ENCODE peak calls at places on chromosomes 4 and X, in ten cellular contexts. One of them, this sample, is unnamed.

GRCh38 chr4:71266090-71266794 is 72.6 kb upstream of the SLC4A4 start:
- DNase-seq in lower leg skin: no peak
- DNase-seq in neural crest cell: no peak
- DNase-seq in BJ: peak; percentile 70
- DNase-seq in tibial nerve: no peak
- DNase-seq in H9: no peak
- DNase-seq in Peyer's patch: no peak
- DNase-seq in omental fat pad: no peak
- DNase-seq in RWPE1: no peak
- DNase-seq in GM12865: peak; percentile 35
- DNase-seq in this sample: no peak

GRCh38 chr4:79831119-79831528 is 241.9 kb downstream of the ANTXR2 start:
- DNase-seq in lower leg skin: no peak
- DNase-seq in neural crest cell: no peak
- DNase-seq in BJ: no peak
- DNase-seq in tibial nerve: no peak
- DNase-seq in H9: no peak
- DNase-seq in Peyer's patch: no peak
- DNase-seq in omental fat pad: no peak
- DNase-seq in RWPE1: no peak
- DNase-seq in GM12865: no peak
- DNase-seq in this sample: no peak

GRCh38 chr4:144754562-144755410 is 108.8 kb downstream of the HHIP start:
- DNase-seq in lower leg skin: no peak
- DNase-seq in neural crest cell: no peak
- DNase-seq in BJ: no peak
- DNase-seq in tibial nerve: no peak
- DNase-seq in H9: peak; percentile 34
- DNase-seq in Peyer's patch: no peak
- DNase-seq in omental fat pad: no peak
- DNase-seq in RWPE1: no peak
- DNase-seq in GM12865: no peak
- DNase-seq in this sample: no peak

GRCh38 chr4:1260418-1261106 is 11.6 kb upstream of the CTBP1 start:
- DNase-seq in lower leg skin: peak; percentile 54
- DNase-seq in neural crest cell: no peak
- DNase-seq in BJ: no peak
- DNase-seq in tibial nerve: no peak
- DNase-seq in H9: no peak
- DNase-seq in Peyer's patch: no peak
- DNase-seq in omental fat pad: no peak
- DNase-seq in RWPE1: no peak
- DNase-seq in GM12865: no peak
- DNase-seq in this sample: peak; percentile 83

GRCh38 chrX:11886745-11887144 is 128.7 kb downstream of the MSL3 start:
- DNase-seq in lower leg skin: no peak
- DNase-seq in neural crest cell: no peak
- DNase-seq in BJ: no peak
- DNase-seq in tibial nerve: no peak
- DNase-seq in H9: no peak
- DNase-seq in Peyer's patch: no peak
- DNase-seq in omental fat pad: no peak
- DNase-seq in RWPE1: peak; percentile 59
- DNase-seq in GM12865: no peak
- DNase-seq in this sample: no peak

GRCh38 chr4:90127706-90128345 is 632 bp downstream of the CCSER1 start:
- DNase-seq in lower leg skin: no peak
- DNase-seq in neural crest cell: no peak
- DNase-seq in BJ: no peak
- DNase-seq in tibial nerve: no peak
- DNase-seq in H9: no peak
- DNase-seq in Peyer's patch: no peak
- DNase-seq in omental fat pad: no peak
- DNase-seq in RWPE1: no peak
- DNase-seq in GM12865: peak; percentile 21
- DNase-seq in this sample: no peak

GRCh38 chr4:25888781-25889180 is 25.2 kb upstream of the SMIM20 start:
- DNase-seq in lower leg skin: no peak
- DNase-seq in neural crest cell: no peak
- DNase-seq in BJ: no peak
- DNase-seq in tibial nerve: no peak
- DNase-seq in H9: no peak
- DNase-seq in Peyer's patch: no peak
- DNase-seq in omental fat pad: no peak
- DNase-seq in RWPE1: no peak
- DNase-seq in GM12865: no peak
- DNase-seq in this sample: no peak

GRCh38 chr4:143581331-143581961 is 67.9 kb downstream of the SMARCA5 start:
- DNase-seq in lower leg skin: no peak
- DNase-seq in neural crest cell: no peak
- DNase-seq in BJ: no peak
- DNase-seq in tibial nerve: no peak
- DNase-seq in H9: peak; percentile 68
- DNase-seq in Peyer's patch: no peak
- DNase-seq in omental fat pad: no peak
- DNase-seq in RWPE1: no peak
- DNase-seq in GM12865: no peak
- DNase-seq in this sample: no peak

GRCh38 chrX:71181558-71181909 is 36.9 kb downstream of the NLGN3 start:
- DNase-seq in lower leg skin: no peak
- DNase-seq in neural crest cell: no peak
- DNase-seq in BJ: no peak
- DNase-seq in tibial nerve: no peak
- DNase-seq in H9: peak; percentile 34
- DNase-seq in Peyer's patch: peak; percentile 40
- DNase-seq in omental fat pad: no peak
- DNase-seq in RWPE1: no peak
- DNase-seq in GM12865: peak; percentile 87
- DNase-seq in this sample: no peak

GRCh38 chr4:29711226-29711625 is 1008.9 kb upstream of the PCDH7 start:
- DNase-seq in lower leg skin: no peak
- DNase-seq in neural crest cell: no peak
- DNase-seq in BJ: peak; percentile 1
- DNase-seq in tibial nerve: no peak
- DNase-seq in H9: no peak
- DNase-seq in Peyer's patch: no peak
- DNase-seq in omental fat pad: no peak
- DNase-seq in RWPE1: no peak
- DNase-seq in GM12865: no peak
- DNase-seq in this sample: no peak

GRCh38 chr4:61517144-61517543 is 317.0 kb downstream of the ADGRL3 start:
- DNase-seq in lower leg skin: no peak
- DNase-seq in neural crest cell: peak; percentile 27
- DNase-seq in BJ: no peak
- DNase-seq in tibial nerve: no peak
- DNase-seq in H9: peak; percentile 90
- DNase-seq in Peyer's patch: no peak
- DNase-seq in omental fat pad: no peak
- DNase-seq in RWPE1: no peak
- DNase-seq in GM12865: no peak
- DNase-seq in this sample: no peak

GRCh38 chr4:138308421-138308820 is 66.3 kb upstream of the SLC7A11 start:
- DNase-seq in lower leg skin: no peak
- DNase-seq in neural crest cell: no peak
- DNase-seq in BJ: peak; percentile 61
- DNase-seq in tibial nerve: no peak
- DNase-seq in H9: no peak
- DNase-seq in Peyer's patch: no peak
- DNase-seq in omental fat pad: no peak
- DNase-seq in RWPE1: peak; percentile 80
- DNase-seq in GM12865: no peak
- DNase-seq in this sample: no peak

GRCh38 chrX:3711331-3711917 is 2.0 kb downstream of the PRKX start:
- DNase-seq in lower leg skin: no peak
- DNase-seq in neural crest cell: no peak
- DNase-seq in BJ: no peak
- DNase-seq in tibial nerve: no peak
- DNase-seq in H9: no peak
- DNase-seq in Peyer's patch: peak; percentile 52
- DNase-seq in omental fat pad: no peak
- DNase-seq in RWPE1: no peak
- DNase-seq in GM12865: peak; percentile 32
- DNase-seq in this sample: no peak

GRCh38 chr4:8274772-8275241 is 5.3 kb downstream of the HTRA3 start:
- DNase-seq in lower leg skin: peak; percentile 97
- DNase-seq in neural crest cell: peak; percentile 30
- DNase-seq in BJ: peak; percentile 77
- DNase-seq in tibial nerve: peak; percentile 82
- DNase-seq in H9: no peak
- DNase-seq in Peyer's patch: peak; percentile 28
- DNase-seq in omental fat pad: no peak
- DNase-seq in RWPE1: no peak
- DNase-seq in GM12865: no peak
- DNase-seq in this sample: peak; percentile 93

GRCh38 chrX:72540318-72540717 is 32.3 kb downstream of the HDAC8 start:
- DNase-seq in lower leg skin: no peak
- DNase-seq in neural crest cell: no peak
- DNase-seq in BJ: peak; percentile 1
- DNase-seq in tibial nerve: no peak
- DNase-seq in H9: no peak
- DNase-seq in Peyer's patch: no peak
- DNase-seq in omental fat pad: no peak
- DNase-seq in RWPE1: peak; percentile 1
- DNase-seq in GM12865: peak; percentile 3
- DNase-seq in this sample: no peak

GRCh38 chrX:72545990-72546389 is 26.7 kb downstream of the HDAC8 start:
- DNase-seq in lower leg skin: no peak
- DNase-seq in neural crest cell: no peak
- DNase-seq in BJ: no peak
- DNase-seq in tibial nerve: no peak
- DNase-seq in H9: no peak
- DNase-seq in Peyer's patch: no peak
- DNase-seq in omental fat pad: no peak
- DNase-seq in RWPE1: no peak
- DNase-seq in GM12865: no peak
- DNase-seq in this sample: no peak
- TF ChIP-seq CTCF in lower leg skin: no peak
- TF ChIP-seq CTCF in neural crest cell: no peak
- TF ChIP-seq CTCF in BJ: no peak
- TF ChIP-seq CTCF in tibial nerve: no peak
- TF ChIP-seq CTCF in H9: peak; percentile 29
- TF ChIP-seq CTCF in Peyer's patch: peak; percentile 29
- TF ChIP-seq CTCF in omental fat pad: no peak
- TF ChIP-seq CTCF in RWPE1: no peak
- TF ChIP-seq CTCF in GM12865: no peak
- TF ChIP-seq CTCF in this sample: no peak

DNA sequence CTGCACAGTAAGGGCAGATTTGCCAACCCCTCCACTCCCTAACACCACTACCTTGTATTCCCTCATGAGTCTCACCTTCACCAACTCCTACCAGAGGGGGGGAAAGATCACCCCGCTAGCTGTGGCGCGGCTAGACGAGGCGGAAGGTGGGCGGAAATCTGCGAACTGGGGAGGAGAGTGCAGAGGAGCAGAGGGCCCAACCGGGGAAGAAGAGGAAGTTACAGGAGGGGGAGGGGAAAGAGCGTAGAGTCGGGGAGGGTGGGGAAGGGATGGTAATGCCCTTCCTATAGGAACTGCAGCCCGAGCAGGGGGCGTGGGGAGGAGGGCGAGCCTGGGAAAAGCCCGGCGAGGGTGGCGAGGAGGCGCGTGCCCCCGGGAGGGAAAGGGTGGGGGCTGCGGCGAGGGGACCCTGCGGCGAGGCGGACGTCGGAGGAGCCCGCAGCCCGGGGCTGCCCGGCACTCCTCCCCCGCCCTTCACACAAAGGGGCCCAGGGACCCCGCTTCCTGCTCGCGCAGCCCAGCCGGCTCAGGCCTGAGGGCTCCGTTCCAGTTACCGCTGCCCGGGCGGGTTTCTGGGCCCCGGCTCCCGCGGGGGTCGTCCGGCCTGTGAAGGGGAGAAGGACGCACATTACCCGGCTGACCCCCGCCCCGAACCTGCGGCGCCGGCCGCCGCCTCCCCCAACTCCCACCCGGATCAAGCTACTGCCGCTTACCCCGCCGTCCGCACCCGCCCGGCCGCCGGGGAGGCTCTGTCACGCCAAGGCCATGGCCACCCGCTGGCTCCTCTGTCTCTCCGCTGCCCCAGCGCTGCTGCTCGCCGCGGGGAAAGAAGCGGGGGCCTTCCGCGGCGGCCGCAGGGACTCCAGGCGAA is 1.8 kb downstream of the RAP2C start:
- DNase-seq in lower leg skin: peak; percentile 91
- DNase-seq in neural crest cell: peak; percentile 71
- DNase-seq in BJ: no peak
- DNase-seq in tibial nerve: peak; percentile 17
- DNase-seq in H9: peak; percentile 78
- DNase-seq in Peyer's patch: peak; percentile 78
- DNase-seq in omental fat pad: no peak
- DNase-seq in RWPE1: peak; percentile 79
- DNase-seq in GM12865: peak; percentile 87
- DNase-seq in this sample: peak; percentile 89
- TF ChIP-seq CTCF in lower leg skin: no peak
- TF ChIP-seq CTCF in neural crest cell: no peak
- TF ChIP-seq CTCF in BJ: no peak
- TF ChIP-seq CTCF in tibial nerve: no peak
- TF ChIP-seq CTCF in H9: no peak
- TF ChIP-seq CTCF in Peyer's patch: no peak
- TF ChIP-seq CTCF in omental fat pad: no peak
- TF ChIP-seq CTCF in RWPE1: no peak
- TF ChIP-seq CTCF in GM12865: no peak
- TF ChIP-seq CTCF in this sample: no peak

DNA sequence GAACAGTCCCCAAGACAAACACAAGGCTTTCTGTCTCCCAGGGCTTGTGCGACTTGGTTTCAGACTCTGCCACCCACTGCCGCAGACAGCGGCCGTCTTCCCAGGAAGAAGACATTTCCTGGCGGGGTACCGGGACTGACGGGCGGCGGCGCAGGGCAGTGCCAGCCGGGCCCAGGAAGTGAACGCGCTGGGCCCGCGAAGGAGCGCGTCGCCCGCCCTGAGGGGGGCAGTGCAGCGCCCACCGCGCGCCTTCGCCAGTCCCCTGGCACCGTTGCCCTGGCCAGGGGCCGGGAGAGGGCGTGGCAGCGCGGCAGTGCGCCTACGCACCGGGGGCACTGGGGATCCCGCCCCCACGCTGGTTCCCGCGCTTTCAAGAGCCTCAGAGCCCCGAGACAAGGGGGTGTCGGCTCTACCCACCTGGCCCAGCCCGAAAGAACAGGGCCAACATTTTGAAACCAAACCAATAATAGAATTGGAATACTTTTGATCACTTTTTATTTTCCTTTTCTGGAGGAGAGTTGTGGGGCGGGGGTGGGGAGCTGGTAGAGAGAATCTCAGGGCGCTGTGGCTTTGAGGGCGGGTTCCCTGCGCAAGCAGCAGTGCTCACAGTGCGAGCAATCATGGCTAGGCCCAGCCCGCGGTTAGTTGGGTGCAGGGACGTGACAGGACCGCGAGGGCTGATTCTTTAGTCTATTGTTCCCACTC is 23.6 kb upstream of the APLN start:
- DNase-seq in lower leg skin: no peak
- DNase-seq in neural crest cell: no peak
- DNase-seq in BJ: no peak
- DNase-seq in tibial nerve: no peak
- DNase-seq in H9: no peak
- DNase-seq in Peyer's patch: peak; percentile 45
- DNase-seq in omental fat pad: no peak
- DNase-seq in RWPE1: no peak
- DNase-seq in GM12865: peak; percentile 39
- DNase-seq in this sample: peak; percentile 69
- TF ChIP-seq CTCF in lower leg skin: no peak
- TF ChIP-seq CTCF in neural crest cell: no peak
- TF ChIP-seq CTCF in BJ: peak; percentile 11
- TF ChIP-seq CTCF in tibial nerve: no peak
- TF ChIP-seq CTCF in H9: peak; percentile 22
- TF ChIP-seq CTCF in Peyer's patch: peak; percentile 24
- TF ChIP-seq CTCF in omental fat pad: no peak
- TF ChIP-seq CTCF in RWPE1: peak; percentile 45
- TF ChIP-seq CTCF in GM12865: peak; percentile 22
- TF ChIP-seq CTCF in this sample: no peak

GRCh38 chr4:55635760-55636621 is at the start of gene NMU:
- DNase-seq in lower leg skin: peak; percentile 86
- DNase-seq in neural crest cell: peak; percentile 23
- DNase-seq in BJ: no peak
- DNase-seq in tibial nerve: no peak
- DNase-seq in H9: peak; percentile 65
- DNase-seq in Peyer's patch: no peak
- DNase-seq in omental fat pad: no peak
- DNase-seq in RWPE1: peak; percentile 56
- DNase-seq in GM12865: peak; percentile 60
- DNase-seq in this sample: no peak
- TF ChIP-seq CTCF in lower leg skin: no peak
- TF ChIP-seq CTCF in neural crest cell: peak; percentile 11
- TF ChIP-seq CTCF in BJ: no peak
- TF ChIP-seq CTCF in tibial nerve: no peak
- TF ChIP-seq CTCF in H9: peak; percentile 35
- TF ChIP-seq CTCF in Peyer's patch: no peak
- TF ChIP-seq CTCF in omental fat pad: no peak
- TF ChIP-seq CTCF in RWPE1: peak; percentile 61
- TF ChIP-seq CTCF in GM12865: peak; percentile 22
- TF ChIP-seq CTCF in this sample: peak; percentile 8

This sample was measured in osteocyte.